ENCODE peak calls at places on chromosomes 3 and 15, in seven cellular contexts. P, R, C, Z, F, X and Y are unnamed samples.

GRCh38 chr3:192892981-192893827 is 24.5 kb downstream of the MB21D2 start:
- DNase-seq in P (peak; percentile 84), R (peak; percentile 74), C (no peak), Z (peak; percentile 98), F (peak; percentile 98), X (peak; percentile 98), Y (peak; percentile 73)

GRCh38 chr15:35496585-35496984 is 49.4 kb downstream of the DPH6 start:
- DNase-seq in P (no peak), R (no peak), C (no peak), Z (no peak), F (peak; percentile 73), X (no peak), Y (no peak)

GRCh38 chr15:79089890-79090486 is 592 bp downstream of the RASGRF1 start:
- DNase-seq in P (no peak), R (no peak), C (no peak), Z (no peak), F (no peak), X (no peak), Y (no peak)

GRCh38 chr3:15755181-15755580 is 42.6 kb downstream of the ANKRD28 start:
- DNase-seq in P (no peak), R (no peak), C (no peak), Z (no peak), F (no peak), X (peak; percentile 69), Y (no peak)

GRCh38 chr3:195802261-195802701 is 9.4 kb downstream of the MUC4 start:
- DNase-seq in P (no peak), R (no peak), C (peak; percentile 30), Z (no peak), F (no peak), X (no peak), Y (no peak)

GRCh38 chr15:71262599-71262998 is 147.3 kb downstream of the THSD4 start:
- DNase-seq in P (no peak), R (no peak), C (no peak), Z (no peak), F (no peak), X (no peak), Y (no peak)

GRCh38 chr3:40847571-40847992 is 322.8 kb downstream of the ZNF621 start:
- DNase-seq in P (no peak), R (no peak), C (no peak), Z (peak; percentile 63), F (no peak), X (peak; percentile 84), Y (no peak)

GRCh38 chr3:101281616-101282015 is 38.8 kb downstream of the IMPG2 start:
- DNase-seq in P (no peak), R (no peak), C (no peak), Z (no peak), F (no peak), X (no peak), Y (no peak)

GRCh38 chr15:64150236-64150578 is 1.3 kb upstream of the SNX22 start:
- DNase-seq in P (no peak), R (no peak), C (no peak), Z (no peak), F (no peak), X (no peak), Y (no peak)

GRCh38 chr3:57959407-57960173 is 48.6 kb upstream of the FLNB start:
- DNase-seq in P (no peak), R (no peak), C (no peak), Z (peak; percentile 81), F (no peak), X (no peak), Y (no peak)

GRCh38 chr3:61425356-61425755 is 136.0 kb upstream of the PTPRG start:
- DNase-seq in P (no peak), R (no peak), C (no peak), Z (no peak), F (peak; percentile 18), X (peak; percentile 26), Y (no peak)

GRCh38 chr3:167734498-167735232 is at the start of gene PDCD10:
- DNase-seq in P (peak; percentile 98), R (peak; percentile 53), C (peak; percentile 99), Z (peak; percentile 99), F (peak; percentile 99), X (peak; percentile 99), Y (peak; percentile 87)

GRCh38 chr3:167732313-167733065 is 2.2 kb downstream of the PDCD10 start:
- DNase-seq in P (no peak), R (no peak), C (no peak), Z (no peak), F (no peak), X (no peak), Y (no peak)

GRCh38 chr3:167735233-167736107 is at the start of gene SERPINI1:
- DNase-seq in P (peak; percentile 82), R (peak; percentile 31), C (peak; percentile 94), Z (peak; percentile 90), F (peak; percentile 89), X (peak; percentile 94), Y (peak; percentile 55)

GRCh38 chr3:167736264-167736787 is 805 bp downstream of the SERPINI1 start:
- DNase-seq in P (no peak), R (no peak), C (no peak), Z (no peak), F (no peak), X (no peak), Y (no peak)

GRCh38 chr3:167733961-167734497 is 663 bp downstream of the PDCD10 start:
- DNase-seq in P (no peak), R (no peak), C (peak; percentile 37), Z (peak; percentile 7), F (no peak), X (peak; percentile 26), Y (no peak)
- H3K4me3 ChIP-seq in P (peak overlapping the region; percentile 91), R (peak overlapping the region; percentile 69), C (peak overlapping the region; percentile 96), Z (peak overlapping the region; percentile 85), F (peak overlapping the region; percentile 89), X (peak overlapping the region; percentile 98), Y (peak overlapping the region; percentile 98)

GRCh38 chr3:114376091-114376490 is 82.3 kb downstream of the TIGIT start:
- DNase-seq in P (no peak), R (no peak), C (no peak), Z (peak; percentile 14), F (no peak), X (no peak), Y (no peak)

GRCh38 chr3:114365909-114366308 is 72.1 kb downstream of the TIGIT start:
- DNase-seq in P (no peak), R (no peak), C (no peak), Z (peak; percentile 20), F (no peak), X (peak; percentile 50), Y (no peak)

GRCh38 chr3:114365268-114365667 is 71.4 kb downstream of the TIGIT start:
- DNase-seq in P (no peak), R (no peak), C (no peak), Z (no peak), F (no peak), X (peak; percentile 52), Y (no peak)

GRCh38 chr3:114374433-114374832 is 80.6 kb downstream of the TIGIT start:
- DNase-seq in P (no peak), R (no peak), C (no peak), Z (no peak), F (no peak), X (no peak), Y (no peak)

DNA sequence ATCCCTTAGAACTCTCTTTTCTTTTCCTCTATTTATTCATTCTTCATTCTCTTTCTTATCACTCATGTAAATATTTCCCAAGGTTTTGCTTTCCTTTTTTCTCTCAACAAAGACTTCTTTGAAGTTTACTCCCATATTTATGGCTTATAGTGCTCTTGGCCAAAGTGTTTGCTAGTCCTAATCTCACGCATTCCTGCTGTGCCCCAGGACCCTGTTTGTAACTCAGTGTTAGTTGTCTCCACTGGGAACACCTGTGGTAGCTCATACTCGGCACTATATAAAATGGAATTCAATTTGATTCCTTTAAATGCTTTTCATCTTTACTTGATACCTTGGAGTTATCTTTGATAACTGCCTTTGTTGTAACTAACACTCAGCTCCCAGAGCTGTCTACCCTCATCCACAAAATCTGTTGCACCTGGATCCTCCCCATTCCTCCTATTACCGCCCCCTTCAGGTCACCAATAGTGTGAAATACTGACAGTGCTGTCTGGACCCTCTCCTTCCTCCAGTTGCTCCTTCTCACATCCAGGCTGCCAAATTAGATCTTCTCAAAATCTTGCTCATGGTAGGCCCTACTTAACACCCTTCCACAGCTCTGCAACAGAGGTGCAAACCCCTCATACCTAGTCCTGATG is 76.8 kb downstream of the TIGIT start:
- DNase-seq in P (no peak), R (no peak), C (no peak), Z (no peak), F (no peak), X (no peak), Y (no peak)
- TF ChIP-seq CTCF in P (peak; percentile 51), R (no peak), C (peak; percentile 53), Z (peak; percentile 21), F (peak; percentile 28), X (peak; percentile 30), Y (no peak)

GRCh38 chr15:83656192-83656591 is 2.3 kb downstream of the ADAMTSL3 start:
- DNase-seq in P (no peak), R (no peak), C (no peak), Z (no peak), F (no peak), X (no peak), Y (no peak)

GRCh38 chr15:83655237-83655616 is 1.3 kb downstream of the ADAMTSL3 start:
- DNase-seq in P (no peak), R (no peak), C (no peak), Z (no peak), F (no peak), X (no peak), Y (no peak)

GRCh38 chr15:83653639-83654378 is at the start of gene ADAMTSL3:
- DNase-seq in P (no peak), R (peak; percentile 43), C (no peak), Z (peak; percentile 50), F (no peak), X (peak; percentile 41), Y (no peak)

GRCh38 chr15:83653288-83653638 is 660 bp upstream of the ADAMTSL3 start:
- DNase-seq in P (no peak), R (no peak), C (no peak), Z (peak; percentile 6), F (no peak), X (no peak), Y (no peak)

DNA sequence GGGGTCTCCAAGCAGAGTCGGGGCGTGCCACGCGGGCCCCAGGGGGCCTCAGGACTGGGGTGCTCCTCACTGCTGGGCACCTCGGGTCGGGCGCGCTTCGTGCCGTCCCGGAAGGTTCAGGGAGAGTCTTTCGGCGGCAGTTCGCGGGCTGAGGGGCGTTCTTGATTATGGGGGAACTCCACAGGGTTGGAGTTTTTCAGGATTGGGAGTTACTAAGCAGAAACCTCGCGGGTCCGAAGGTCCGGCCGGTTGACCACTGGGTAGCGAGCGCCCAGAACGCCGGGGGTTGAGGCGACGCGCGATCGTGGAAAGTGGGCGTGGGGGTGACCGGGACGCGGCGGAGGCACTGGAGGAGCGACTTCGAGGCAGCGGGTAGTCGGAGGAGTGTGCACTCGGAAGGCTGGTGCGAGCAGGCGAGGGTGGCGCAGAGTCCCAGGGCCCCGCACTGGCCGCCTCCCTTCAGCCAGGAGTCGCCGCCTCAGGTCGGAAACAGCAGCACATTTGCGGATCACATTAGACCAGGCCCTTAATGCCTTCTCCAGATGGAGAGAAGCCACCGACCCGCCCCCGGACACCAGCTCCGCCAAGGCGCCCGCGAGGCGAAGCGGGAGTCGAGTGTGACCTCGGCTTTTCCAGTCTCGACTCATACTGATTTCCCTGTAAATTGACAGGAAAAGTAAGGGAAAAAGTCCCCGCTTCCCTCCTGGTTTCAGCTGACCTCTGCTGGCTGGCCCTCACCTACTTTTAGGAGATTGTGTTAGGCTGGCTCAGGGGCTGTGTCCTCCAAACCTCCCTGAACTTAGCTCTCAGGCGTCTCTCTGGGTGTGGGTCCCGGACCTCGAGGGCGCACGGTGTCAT is 685 bp downstream of the ADAMTSL3 start:
- DNase-seq in P (no peak), R (no peak), C (no peak), Z (no peak), F (no peak), X (no peak), Y (no peak)
- H3K4me3 ChIP-seq in P (no peak overlapping the region), R (peak overlapping the region; percentile 40), C (no peak overlapping the region), Z (no peak overlapping the region), F (no peak overlapping the region), X (peak overlapping the region; percentile 50), Y (no peak overlapping the region)

GRCh38 chr3:46674031-46674592 is 19.4 kb downstream of the ALS2CL start:
- DNase-seq in P (no peak), R (peak; percentile 18), C (peak; percentile 24), Z (no peak), F (no peak), X (no peak), Y (no peak)
- TF ChIP-seq CTCF in P (peak; percentile 50), R (no peak), C (peak; percentile 60), Z (peak; percentile 26), F (no peak), X (peak; percentile 41), Y (peak; percentile 18)